ENCODE peak calls at places on chromosomes 7 and 10, in four cellular contexts. One of them, this sample, is unnamed. For H3K27me3, the result is how much of the 10 kb centered on the place peaks cover.

GRCh38 chr7:127912901-127913300 is 118.3 kb downstream of the LRRC4 start:
- DNase-seq in CD4-positive, alpha-beta memory T cell: no peak
- DNase-seq in tibial artery: no peak
- DNase-seq in HCT116: no peak
- DNase-seq in this sample: no peak

GRCh38 chr10:43420369-43421200 is 11.6 kb upstream of the HNRNPF start:
- DNase-seq in CD4-positive, alpha-beta memory T cell: peak
- DNase-seq in tibial artery: peak
- DNase-seq in HCT116: no peak
- DNase-seq in this sample: peak

GRCh38 chr10:121437596-121437995 is 160.6 kb downstream of the FGFR2 start:
- DNase-seq in HCT116: no peak
- DNase-seq in tibial artery: no peak
- DNase-seq in CD4-positive, alpha-beta memory T cell: no peak
- DNase-seq in this sample: no peak

GRCh38 chr10:104589431-104589830 is 51.7 kb upstream of the SORCS3 start:
- DNase-seq in CD4-positive, alpha-beta memory T cell: no peak
- DNase-seq in HCT116: no peak
- DNase-seq in tibial artery: no peak
- DNase-seq in this sample: no peak

GRCh38 chr10:7933262-7933661 is 115.0 kb downstream of the TAF3 start:
- DNase-seq in CD4-positive, alpha-beta memory T cell: no peak
- DNase-seq in tibial artery: no peak
- DNase-seq in HCT116: no peak
- DNase-seq in this sample: no peak

GRCh38 chr7:15620491-15621185 is 58.8 kb upstream of the AGMO start:
- DNase-seq in tibial artery: no peak
- DNase-seq in HCT116: no peak
- DNase-seq in CD4-positive, alpha-beta memory T cell: no peak
- DNase-seq in this sample: no peak

GRCh38 chr7:66859794-66860645 is 61.0 kb upstream of the TMEM248 start:
- DNase-seq in CD4-positive, alpha-beta memory T cell: no peak
- DNase-seq in HCT116: no peak
- DNase-seq in tibial artery: no peak
- DNase-seq in this sample: no peak

GRCh38 chr10:4279649-4280048 is 494.6 kb upstream of the KLF6 start:
- DNase-seq in tibial artery: no peak
- DNase-seq in HCT116: no peak
- DNase-seq in CD4-positive, alpha-beta memory T cell: no peak
- DNase-seq in this sample: no peak

GRCh38 chr7:117320523-117320922 is 2.3 kb downstream of the WNT2 start:
- DNase-seq in tibial artery: no peak
- DNase-seq in HCT116: no peak
- DNase-seq in CD4-positive, alpha-beta memory T cell: no peak
- DNase-seq in this sample: no peak

GRCh38 chr7:135904282-135904681 is 72.9 kb downstream of the MTPN start:
- DNase-seq in HCT116: no peak
- DNase-seq in CD4-positive, alpha-beta memory T cell: no peak
- DNase-seq in tibial artery: no peak
- DNase-seq in this sample: no peak

GRCh38 chr10:124732931-124733536 is 11.1 kb downstream of the FAM53B start:
- DNase-seq in CD4-positive, alpha-beta memory T cell: peak
- DNase-seq in HCT116: no peak
- DNase-seq in tibial artery: peak
- DNase-seq in this sample: no peak

GRCh38 chr10:17518338-17518737 is 63.9 kb upstream of the ST8SIA6 start:
- DNase-seq in tibial artery: no peak
- DNase-seq in CD4-positive, alpha-beta memory T cell: no peak
- DNase-seq in HCT116: no peak
- DNase-seq in this sample: no peak

GRCh38 chr10:24383681-24384106 is 174.8 kb downstream of the KIAA1217 start:
- DNase-seq in HCT116: peak
- DNase-seq in tibial artery: peak
- DNase-seq in CD4-positive, alpha-beta memory T cell: no peak
- DNase-seq in this sample: no peak

GRCh38 chr7:78489423-78489822 is 690.9 kb downstream of the PHTF2 start:
- DNase-seq in tibial artery: no peak
- DNase-seq in HCT116: no peak
- DNase-seq in CD4-positive, alpha-beta memory T cell: no peak
- DNase-seq in this sample: no peak

GRCh38 chr10:13475124-13475523 is 53.7 kb downstream of the BEND7 start:
- DNase-seq in HCT116: no peak
- DNase-seq in tibial artery: no peak
- DNase-seq in CD4-positive, alpha-beta memory T cell: no peak
- DNase-seq in this sample: no peak

GRCh38 chr10:34994565-34995142 is 95.5 kb downstream of the CUL2 start:
- DNase-seq in CD4-positive, alpha-beta memory T cell: peak
- DNase-seq in HCT116: peak
- DNase-seq in tibial artery: no peak
- DNase-seq in this sample: no peak

GRCh38 chr10:5757766-5758517 is 55.3 kb downstream of the GDI2 start:
- DNase-seq in tibial artery: no peak
- DNase-seq in HCT116: no peak
- DNase-seq in CD4-positive, alpha-beta memory T cell: no peak
- DNase-seq in this sample: no peak

GRCh38 chr7:123719481-123719806 is 29.4 kb downstream of the WASL start:
- DNase-seq in CD4-positive, alpha-beta memory T cell: no peak
- DNase-seq in tibial artery: no peak
- DNase-seq in HCT116: no peak
- DNase-seq in this sample: no peak

GRCh38 chr10:117536359-117536861 is 6.1 kb upstream of the EMX2 start:
- DNase-seq in HCT116: no peak
- DNase-seq in CD4-positive, alpha-beta memory T cell: no peak
- DNase-seq in tibial artery: no peak
- DNase-seq in this sample: no peak

GRCh38 chr10:8416192-8416701 is 361.8 kb downstream of the GATA3 start:
- DNase-seq in HCT116: no peak
- DNase-seq in tibial artery: no peak
- DNase-seq in CD4-positive, alpha-beta memory T cell: peak
- DNase-seq in this sample: no peak

GRCh38 chr7:24336461-24336860 is 52.5 kb downstream of the NPY start:
- DNase-seq in CD4-positive, alpha-beta memory T cell: no peak
- DNase-seq in tibial artery: no peak
- DNase-seq in HCT116: peak
- DNase-seq in this sample: no peak

GRCh38 chr10:88150338-88150737 is 286.9 kb downstream of the PTEN start:
- DNase-seq in tibial artery: no peak
- DNase-seq in CD4-positive, alpha-beta memory T cell: no peak
- DNase-seq in HCT116: no peak
- DNase-seq in this sample: no peak

GRCh38 chr10:76049581-76050290 is 618.3 kb downstream of the LRMDA start:
- DNase-seq in tibial artery: no peak
- DNase-seq in CD4-positive, alpha-beta memory T cell: no peak
- DNase-seq in HCT116: no peak
- DNase-seq in this sample: no peak

GRCh38 chr10:73628405-73628804 is 12.9 kb downstream of the MYOZ1 start:
- DNase-seq in HCT116: no peak
- DNase-seq in tibial artery: no peak
- DNase-seq in CD4-positive, alpha-beta memory T cell: no peak
- DNase-seq in this sample: no peak

GRCh38 chr7:73526892-73527821 is 5.1 kb upstream of the BAZ1B start:
- DNase-seq in CD4-positive, alpha-beta memory T cell: no peak
- DNase-seq in HCT116: no peak
- DNase-seq in tibial artery: no peak
- DNase-seq in this sample: no peak

GRCh38 chr10:129953541-129954031 is 10.5 kb downstream of the EBF3 start:
- DNase-seq in tibial artery: no peak
- DNase-seq in HCT116: no peak
- DNase-seq in CD4-positive, alpha-beta memory T cell: no peak
- DNase-seq in this sample: no peak

GRCh38 chr7:115299379-115300038 is 377.6 kb downstream of the MDFIC start:
- DNase-seq in tibial artery: no peak
- DNase-seq in CD4-positive, alpha-beta memory T cell: no peak
- DNase-seq in HCT116: no peak
- DNase-seq in this sample: no peak

GRCh38 chr7:8629504-8629903 is 196.1 kb downstream of the NXPH1 start:
- DNase-seq in CD4-positive, alpha-beta memory T cell: no peak
- DNase-seq in HCT116: no peak
- DNase-seq in tibial artery: no peak
- DNase-seq in this sample: no peak

GRCh38 chr10:48505394-48506112 is 99.3 kb downstream of the ARHGAP22 start:
- DNase-seq in CD4-positive, alpha-beta memory T cell: no peak
- DNase-seq in tibial artery: no peak
- DNase-seq in HCT116: no peak
- DNase-seq in this sample: no peak

GRCh38 chr10:120505866-120506265 is 48.8 kb downstream of the PLPP4 start:
- DNase-seq in HCT116: no peak
- DNase-seq in CD4-positive, alpha-beta memory T cell: no peak
- DNase-seq in tibial artery: no peak
- DNase-seq in this sample: no peak

GRCh38 chr10:96512524-96512991 is 1.2 kb downstream of the TLL2 start:
- DNase-seq in tibial artery: no peak
- DNase-seq in CD4-positive, alpha-beta memory T cell: no peak
- DNase-seq in HCT116: no peak
- DNase-seq in this sample: no peak

DNA sequence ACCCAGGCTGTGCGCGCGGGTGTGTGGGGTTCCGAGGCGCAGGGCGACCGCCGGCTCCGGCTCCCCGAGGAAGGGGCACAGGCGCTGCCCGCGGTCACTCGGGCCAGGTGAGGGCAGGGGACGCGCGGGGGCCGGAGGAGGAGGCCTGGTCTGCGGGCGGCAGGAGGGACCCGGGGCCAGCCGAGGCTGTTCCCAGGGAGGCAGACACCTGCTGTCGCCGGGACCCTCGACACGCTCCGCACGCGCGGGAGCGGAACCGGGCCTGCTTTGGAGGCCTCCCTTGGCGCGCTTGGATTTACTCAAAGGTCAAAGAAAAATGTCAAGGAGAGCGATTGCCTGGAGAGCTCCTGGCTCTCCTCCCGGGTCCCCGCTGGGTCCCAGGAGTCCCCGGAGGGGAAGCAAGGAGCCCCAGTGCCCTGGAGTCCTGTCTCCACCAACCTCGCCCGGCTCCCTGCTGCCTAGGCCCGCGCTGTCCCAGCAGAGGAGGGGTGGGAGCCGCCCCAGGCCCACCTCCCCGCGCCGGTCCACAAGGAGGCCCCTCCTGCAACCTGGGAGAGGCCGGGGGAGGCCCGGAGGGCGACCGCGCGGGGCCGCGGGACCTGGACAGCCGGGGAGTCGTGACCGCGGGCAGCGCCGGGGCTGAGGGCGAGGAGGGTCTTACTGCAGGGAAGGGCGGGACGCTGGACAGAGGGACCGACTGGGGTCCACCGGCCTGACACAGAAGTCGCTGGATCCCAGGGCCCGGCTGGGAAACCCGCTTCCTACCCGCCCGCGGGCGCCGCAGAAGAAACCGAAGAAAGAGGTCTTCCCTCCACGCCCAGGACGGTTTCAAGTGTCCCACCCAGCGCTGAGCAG is 348.9 kb downstream of the DNAJB6 start:
- DNase-seq in tibial artery: no peak
- DNase-seq in CD4-positive, alpha-beta memory T cell: no peak
- DNase-seq in HCT116: no peak
- DNase-seq in this sample: no peak
- H3K27me3 ChIP-seq in tibial artery: half or more
- H3K27me3 ChIP-seq in CD4-positive, alpha-beta memory T cell: half or more
- H3K27me3 ChIP-seq in HCT116: under half
- H3K27me3 ChIP-seq in this sample: under half

GRCh38 chr7:155254018-155254417 is 43.7 kb upstream of the INSIG1 start:
- DNase-seq in CD4-positive, alpha-beta memory T cell: no peak
- DNase-seq in HCT116: no peak
- DNase-seq in tibial artery: no peak
- DNase-seq in this sample: no peak
- H3K27ac ChIP-seq in CD4-positive, alpha-beta memory T cell: no peak
- H3K27ac ChIP-seq in HCT116: no peak
- H3K27ac ChIP-seq in tibial artery: no peak
- H3K27ac ChIP-seq in this sample: no peak

GRCh38 chr7:50626971-50627370 is 61.8 kb upstream of the DDC start:
- DNase-seq in CD4-positive, alpha-beta memory T cell: no peak
- DNase-seq in HCT116: no peak
- DNase-seq in tibial artery: no peak
- DNase-seq in this sample: no peak

GRCh38 chr7:50629238-50629901 is 64.2 kb upstream of the DDC start:
- DNase-seq in CD4-positive, alpha-beta memory T cell: no peak
- DNase-seq in HCT116: no peak
- DNase-seq in tibial artery: no peak
- DNase-seq in this sample: no peak

GRCh38 chr7:50626286-50626685 is 61.1 kb upstream of the DDC start:
- DNase-seq in HCT116: no peak
- DNase-seq in tibial artery: no peak
- DNase-seq in CD4-positive, alpha-beta memory T cell: no peak
- DNase-seq in this sample: no peak

GRCh38 chr7:50627824-50628361 is 62.7 kb upstream of the DDC start:
- DNase-seq in CD4-positive, alpha-beta memory T cell: no peak
- DNase-seq in tibial artery: no peak
- DNase-seq in HCT116: no peak
- DNase-seq in this sample: no peak

DNA sequence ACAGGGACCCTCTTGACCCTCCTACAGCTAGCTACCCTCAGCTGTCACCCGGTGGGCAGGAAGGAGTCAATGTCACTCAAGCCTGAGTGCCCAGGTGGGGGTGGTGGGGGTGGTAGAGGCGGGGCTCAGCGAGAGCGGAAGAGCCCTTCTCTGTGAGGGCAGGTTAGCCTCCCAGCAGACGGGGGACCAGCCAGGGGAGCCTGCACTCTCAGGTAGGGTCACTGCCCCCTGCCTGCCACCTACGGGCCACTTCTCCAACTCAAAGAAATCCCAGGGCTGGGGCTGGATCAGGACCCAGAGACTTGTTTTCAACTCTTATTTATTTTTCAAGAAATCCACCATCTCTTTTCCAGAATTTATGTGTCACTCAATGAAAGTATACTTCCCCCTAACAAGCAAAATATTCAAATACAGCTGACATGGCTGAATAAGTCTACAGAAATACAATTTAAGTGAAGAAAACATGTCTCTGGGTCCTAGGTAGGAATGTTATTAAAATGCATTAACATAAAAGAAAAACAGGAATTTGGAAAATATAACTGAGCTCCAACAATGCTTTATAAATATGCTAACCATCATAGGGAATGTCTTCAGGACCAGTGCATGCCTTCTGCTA is 63.4 kb upstream of the DDC start:
- DNase-seq in tibial artery: no peak
- DNase-seq in CD4-positive, alpha-beta memory T cell: no peak
- DNase-seq in HCT116: no peak
- DNase-seq in this sample: no peak
- H3K27me3 ChIP-seq in tibial artery: under half
- H3K27me3 ChIP-seq in CD4-positive, alpha-beta memory T cell: under half
- H3K27me3 ChIP-seq in HCT116: under half
- H3K27me3 ChIP-seq in this sample: under half

GRCh38 chr10:71771821-71772617 is 1.3 kb downstream of the VSIR start:
- DNase-seq in CD4-positive, alpha-beta memory T cell: no peak
- DNase-seq in tibial artery: peak
- DNase-seq in HCT116: peak
- DNase-seq in this sample: no peak

GRCh38 chr10:71771204-71771603 is 2.1 kb downstream of the VSIR start:
- DNase-seq in CD4-positive, alpha-beta memory T cell: no peak
- DNase-seq in tibial artery: no peak
- DNase-seq in HCT116: no peak
- DNase-seq in this sample: no peak

GRCh38 chr10:71770789-71771188 is 2.5 kb downstream of the VSIR start:
- DNase-seq in tibial artery: no peak
- DNase-seq in HCT116: no peak
- DNase-seq in CD4-positive, alpha-beta memory T cell: no peak
- DNase-seq in this sample: no peak

GRCh38 chr10:71769279-71769823 is 4.0 kb downstream of the VSIR start:
- DNase-seq in CD4-positive, alpha-beta memory T cell: no peak
- DNase-seq in HCT116: no peak
- DNase-seq in tibial artery: no peak
- DNase-seq in this sample: no peak

GRCh38 chr10:71770255-71770654 is 3.1 kb downstream of the VSIR start:
- DNase-seq in CD4-positive, alpha-beta memory T cell: no peak
- DNase-seq in tibial artery: no peak
- DNase-seq in HCT116: no peak
- DNase-seq in this sample: no peak
- H3K27ac ChIP-seq in CD4-positive, alpha-beta memory T cell: peak
- H3K27ac ChIP-seq in tibial artery: peak
- H3K27ac ChIP-seq in HCT116: no peak
- H3K27ac ChIP-seq in this sample: peak

This sample was measured in naive thymus-derived CD4-positive, alpha-beta T cell.